ENCODE peak calls at places on chromosomes 5 and 9, in four cellular contexts. One of them, this sample, is unnamed.

GRCh38 chr5:94658272-94658671 is 39.8 kb downstream of the SLF1 start:
- DNase-seq in CD8-positive, alpha-beta T cell: no peak
- DNase-seq in epithelial cell of esophagus: no peak
- DNase-seq in SK-N-MC: no peak
- DNase-seq in this sample: no peak

GRCh38 chr5:15682122-15682521 is 182.1 kb downstream of the FBXL7 start:
- DNase-seq in CD8-positive, alpha-beta T cell: no peak
- DNase-seq in SK-N-MC: no peak
- DNase-seq in epithelial cell of esophagus: peak; percentile 6
- DNase-seq in this sample: no peak

GRCh38 chr5:95283761-95284511 is 958 bp downstream of the MCTP1 start:
- DNase-seq in CD8-positive, alpha-beta T cell: no peak
- DNase-seq in epithelial cell of esophagus: peak; percentile 38
- DNase-seq in SK-N-MC: no peak
- DNase-seq in this sample: peak; percentile 10

GRCh38 chr9:5629312-5630037 is 568 bp downstream of the RIC1 start:
- DNase-seq in CD8-positive, alpha-beta T cell: no peak
- DNase-seq in epithelial cell of esophagus: peak; percentile 62
- DNase-seq in SK-N-MC: no peak
- DNase-seq in this sample: peak; percentile 38

GRCh38 chr5:35660451-35660850 is 42.8 kb downstream of the SPEF2 start:
- DNase-seq in SK-N-MC: no peak
- DNase-seq in CD8-positive, alpha-beta T cell: no peak
- DNase-seq in epithelial cell of esophagus: no peak
- DNase-seq in this sample: no peak

GRCh38 chr5:137582218-137582617 is 83.1 kb upstream of the SPOCK1 start:
- DNase-seq in CD8-positive, alpha-beta T cell: no peak
- DNase-seq in SK-N-MC: no peak
- DNase-seq in epithelial cell of esophagus: no peak
- DNase-seq in this sample: no peak

GRCh38 chr5:78506296-78507049 is 142.1 kb downstream of the LHFPL2 start:
- DNase-seq in CD8-positive, alpha-beta T cell: no peak
- DNase-seq in SK-N-MC: no peak
- DNase-seq in epithelial cell of esophagus: no peak
- DNase-seq in this sample: no peak

GRCh38 chr5:136192015-136192525 is 892 bp downstream of the SMIM32 start:
- DNase-seq in CD8-positive, alpha-beta T cell: no peak
- DNase-seq in epithelial cell of esophagus: peak; percentile 21
- DNase-seq in SK-N-MC: no peak
- DNase-seq in this sample: peak; percentile 12

GRCh38 chr9:38063363-38063707 is 5.7 kb downstream of the SHB start:
- DNase-seq in epithelial cell of esophagus: no peak
- DNase-seq in SK-N-MC: no peak
- DNase-seq in CD8-positive, alpha-beta T cell: no peak
- DNase-seq in this sample: no peak

GRCh38 chr9:98962181-98962560 is 18.5 kb downstream of the COL15A1 start:
- DNase-seq in epithelial cell of esophagus: no peak
- DNase-seq in SK-N-MC: no peak
- DNase-seq in CD8-positive, alpha-beta T cell: no peak
- DNase-seq in this sample: no peak

GRCh38 chr9:121156263-121156731 is 45.4 kb downstream of the RAB14 start:
- DNase-seq in CD8-positive, alpha-beta T cell: peak; percentile 20
- DNase-seq in epithelial cell of esophagus: peak; percentile 92
- DNase-seq in SK-N-MC: no peak
- DNase-seq in this sample: peak; percentile 83

GRCh38 chr5:139386039-139386438 is 2.9 kb upstream of the SLC23A1 start:
- DNase-seq in CD8-positive, alpha-beta T cell: no peak
- DNase-seq in epithelial cell of esophagus: peak; percentile 94
- DNase-seq in SK-N-MC: no peak
- DNase-seq in this sample: no peak
- H3K4me3 ChIP-seq in CD8-positive, alpha-beta T cell: no peak overlapping the region
- H3K4me3 ChIP-seq in epithelial cell of esophagus: no peak overlapping the region
- H3K4me3 ChIP-seq in SK-N-MC: no peak overlapping the region
- H3K4me3 ChIP-seq in this sample: no peak overlapping the region

GRCh38 chr5:168578506-168579205 is 512 bp downstream of the PANK3 start:
- DNase-seq in CD8-positive, alpha-beta T cell: no peak
- DNase-seq in epithelial cell of esophagus: peak; percentile 32
- DNase-seq in SK-N-MC: no peak
- DNase-seq in this sample: peak; percentile 64

GRCh38 chr5:168579987-168580508 is 880 bp upstream of the PANK3 start:
- DNase-seq in SK-N-MC: no peak
- DNase-seq in CD8-positive, alpha-beta T cell: no peak
- DNase-seq in epithelial cell of esophagus: no peak
- DNase-seq in this sample: no peak

GRCh38 chr5:168579206-168579986 is at the start of gene PANK3:
- DNase-seq in CD8-positive, alpha-beta T cell: peak; percentile 97
- DNase-seq in epithelial cell of esophagus: peak; percentile 99
- DNase-seq in SK-N-MC: peak; percentile 91
- DNase-seq in this sample: peak; percentile 100

GRCh38 chr5:168578006-168578405 is 1.2 kb downstream of the PANK3 start:
- DNase-seq in CD8-positive, alpha-beta T cell: no peak
- DNase-seq in SK-N-MC: no peak
- DNase-seq in epithelial cell of esophagus: peak; percentile 72
- DNase-seq in this sample: peak; percentile 53

GRCh38 chr5:168575391-168576372 is 3.5 kb downstream of the PANK3 start:
- DNase-seq in epithelial cell of esophagus: no peak
- DNase-seq in SK-N-MC: no peak
- DNase-seq in CD8-positive, alpha-beta T cell: no peak
- DNase-seq in this sample: no peak
- H3K4me3 ChIP-seq in epithelial cell of esophagus: no peak overlapping the region
- H3K4me3 ChIP-seq in SK-N-MC: no peak overlapping the region
- H3K4me3 ChIP-seq in CD8-positive, alpha-beta T cell: no peak overlapping the region
- H3K4me3 ChIP-seq in this sample: no peak overlapping the region

DNA sequence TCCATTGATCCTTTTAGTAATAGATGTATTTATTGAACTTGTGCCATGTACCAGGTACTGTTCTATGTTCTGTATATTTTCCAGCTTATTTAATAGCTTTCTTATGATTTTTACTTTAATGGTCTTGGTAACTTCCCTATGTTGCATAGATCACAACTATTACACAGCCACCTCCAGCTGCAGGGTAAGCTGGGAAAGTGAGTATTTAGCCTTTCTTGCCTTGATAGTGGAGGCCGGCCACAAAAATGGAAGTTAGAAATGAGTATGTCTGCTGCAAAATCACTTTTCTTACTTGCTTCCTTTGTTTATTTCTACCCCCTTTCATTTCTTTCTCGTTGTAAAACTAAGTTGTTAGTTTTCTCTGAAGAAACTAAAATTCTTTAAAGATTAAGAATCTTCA is 43.1 kb upstream of the ANKDD1B start:
- DNase-seq in SK-N-MC: no peak
- DNase-seq in epithelial cell of esophagus: no peak
- DNase-seq in CD8-positive, alpha-beta T cell: no peak
- DNase-seq in this sample: peak; percentile 27
- H3K4me3 ChIP-seq in SK-N-MC: no peak overlapping the region
- H3K4me3 ChIP-seq in epithelial cell of esophagus: no peak overlapping the region
- H3K4me3 ChIP-seq in CD8-positive, alpha-beta T cell: no peak overlapping the region
- H3K4me3 ChIP-seq in this sample: no peak overlapping the region

GRCh38 chr5:177601126-177601525 is 1.2 kb downstream of the B4GALT7 start:
- DNase-seq in CD8-positive, alpha-beta T cell: no peak
- DNase-seq in SK-N-MC: no peak
- DNase-seq in epithelial cell of esophagus: no peak
- DNase-seq in this sample: no peak
- H3K4me3 ChIP-seq in CD8-positive, alpha-beta T cell: peak overlapping the region; percentile 75
- H3K4me3 ChIP-seq in SK-N-MC: peak overlapping the region; percentile 96
- H3K4me3 ChIP-seq in epithelial cell of esophagus: peak overlapping the region; percentile 86
- H3K4me3 ChIP-seq in this sample: peak overlapping the region; percentile 74

DNA sequence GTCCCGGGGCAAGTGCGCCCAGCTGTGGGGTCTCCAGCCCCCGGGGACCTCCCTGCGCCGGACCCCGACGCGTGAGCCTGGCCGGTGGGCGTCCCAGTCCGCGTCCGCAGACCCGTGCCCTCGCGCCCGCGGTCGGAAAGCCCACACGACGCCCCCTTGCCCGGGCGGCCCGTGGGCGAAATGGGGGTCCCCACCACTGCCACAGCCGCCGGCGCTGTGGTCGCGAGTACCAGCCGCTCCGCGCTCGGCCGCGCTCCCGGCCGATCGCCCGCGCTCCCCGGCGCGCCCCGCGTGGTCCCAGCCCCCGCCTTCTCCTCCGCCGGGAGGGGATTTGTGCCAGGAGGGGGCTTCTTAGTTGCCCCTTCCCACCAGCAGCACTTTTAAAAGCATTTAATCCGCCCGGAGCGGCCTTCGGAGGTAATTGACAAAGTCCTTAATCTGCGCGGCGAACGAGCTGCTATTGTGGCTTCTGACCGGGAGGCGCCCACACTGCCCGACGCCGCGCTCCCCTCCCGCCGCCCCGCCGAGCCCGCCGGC is 426 bp upstream of the FIBCD1 start:
- DNase-seq in epithelial cell of esophagus: peak; percentile 32
- DNase-seq in CD8-positive, alpha-beta T cell: no peak
- DNase-seq in SK-N-MC: no peak
- DNase-seq in this sample: no peak
- H3K4me3 ChIP-seq in epithelial cell of esophagus: peak overlapping the region; percentile 42
- H3K4me3 ChIP-seq in CD8-positive, alpha-beta T cell: no peak overlapping the region
- H3K4me3 ChIP-seq in SK-N-MC: peak overlapping the region; percentile 70
- H3K4me3 ChIP-seq in this sample: peak overlapping the region; percentile 44

GRCh38 chr5:149946118-149946517 is 1.5 kb upstream of the PDE6A start:
- DNase-seq in epithelial cell of esophagus: no peak
- DNase-seq in SK-N-MC: no peak
- DNase-seq in CD8-positive, alpha-beta T cell: no peak
- DNase-seq in this sample: no peak

GRCh38 chr5:149951138-149951749 is 6.7 kb upstream of the PDE6A start:
- DNase-seq in CD8-positive, alpha-beta T cell: no peak
- DNase-seq in epithelial cell of esophagus: no peak
- DNase-seq in SK-N-MC: no peak
- DNase-seq in this sample: no peak

GRCh38 chr5:149954798-149955197 is 5.8 kb upstream of the SLC26A2 start:
- DNase-seq in CD8-positive, alpha-beta T cell: no peak
- DNase-seq in epithelial cell of esophagus: no peak
- DNase-seq in SK-N-MC: no peak
- DNase-seq in this sample: no peak

GRCh38 chr5:149944666-149945065 is at the start of gene PDE6A:
- DNase-seq in epithelial cell of esophagus: peak; percentile 27
- DNase-seq in SK-N-MC: no peak
- DNase-seq in CD8-positive, alpha-beta T cell: no peak
- DNase-seq in this sample: no peak

GRCh38 chr5:149948988-149949387 is 4.4 kb upstream of the PDE6A start:
- DNase-seq in CD8-positive, alpha-beta T cell: no peak
- DNase-seq in SK-N-MC: no peak
- DNase-seq in epithelial cell of esophagus: peak; percentile 46
- DNase-seq in this sample: no peak
- H3K4me3 ChIP-seq in CD8-positive, alpha-beta T cell: no peak overlapping the region
- H3K4me3 ChIP-seq in SK-N-MC: no peak overlapping the region
- H3K4me3 ChIP-seq in epithelial cell of esophagus: no peak overlapping the region
- H3K4me3 ChIP-seq in this sample: no peak overlapping the region

This sample was measured in choroid plexus epithelial cell.